ENCODE peak calls at places on chromosomes 11 and 22, in ten cellular contexts. C, R, A, J, N, B, Q, G, O and E are unnamed samples.

GRCh38 chr11:131684111-131685060 is 314.0 kb downstream of the NTM start:
- DNase-seq in C (no peak), R (no peak), A (no peak), J (no peak), N (no peak), B (no peak), Q (no peak), G (no peak), O (no peak), E (no peak)

GRCh38 chr22:22943521-22944267 is 56.1 kb downstream of the IGLL5 start:
- DNase-seq in C (no peak), R (no peak), A (no peak), J (no peak), N (no peak), B (no peak), Q (no peak), G (no peak), O (peak), E (no peak)

GRCh38 chr11:118366287-118366686 is 6.9 kb downstream of the UBE4A start:
- DNase-seq in C (no peak), R (no peak), A (no peak), J (no peak), N (no peak), B (no peak), Q (no peak), G (no peak), O (no peak), E (no peak)

GRCh38 chr11:73931039-73931645 is 19.7 kb upstream of the DNAJB13 start:
- DNase-seq in C (no peak), R (peak), A (no peak), J (peak), N (peak), B (no peak), Q (peak), G (no peak), O (peak), E (no peak)

GRCh38 chr11:74678041-74678440 is 53.2 kb downstream of the CHRDL2 start:
- DNase-seq in C (no peak), R (no peak), A (peak), J (no peak), N (no peak), B (no peak), Q (no peak), G (no peak), O (no peak), E (no peak)

GRCh38 chr22:36725366-36726006 is 21.9 kb upstream of the CACNG2 start:
- DNase-seq in C (peak), R (no peak), A (no peak), J (no peak), N (no peak), B (no peak), Q (no peak), G (no peak), O (no peak), E (no peak)

GRCh38 chr11:132278801-132279574 is 908.6 kb downstream of the NTM start:
- DNase-seq in C (no peak), R (peak), A (no peak), J (peak), N (peak), B (no peak), Q (no peak), G (peak), O (no peak), E (no peak)

GRCh38 chr22:26781591-26781990 is 124.2 kb downstream of the MIAT start:
- DNase-seq in C (no peak), R (no peak), A (no peak), J (no peak), N (no peak), B (no peak), Q (no peak), G (no peak), O (peak), E (no peak)

GRCh38 chr22:29503811-29504372 is 23.9 kb downstream of the NEFH start:
- DNase-seq in C (peak), R (peak), A (no peak), J (peak), N (peak), B (no peak), Q (no peak), G (peak), O (peak), E (no peak)

GRCh38 chr22:45007247-45007945 is 2.4 kb downstream of the PHF21B start:
- DNase-seq in C (no peak), R (peak), A (no peak), J (peak), N (no peak), B (no peak), Q (peak), G (no peak), O (peak), E (no peak)

GRCh38 chr11:111379500-111380136 is 543 bp upstream of the POU2AF1 start:
- DNase-seq in C (no peak), R (no peak), A (no peak), J (no peak), N (no peak), B (no peak), Q (no peak), G (no peak), O (no peak), E (no peak)

GRCh38 chr22:44144046-44144569 is 36.6 kb upstream of the PARVG start:
- DNase-seq in C (no peak), R (no peak), A (no peak), J (no peak), N (no peak), B (no peak), Q (no peak), G (no peak), O (no peak), E (no peak)

DNA sequence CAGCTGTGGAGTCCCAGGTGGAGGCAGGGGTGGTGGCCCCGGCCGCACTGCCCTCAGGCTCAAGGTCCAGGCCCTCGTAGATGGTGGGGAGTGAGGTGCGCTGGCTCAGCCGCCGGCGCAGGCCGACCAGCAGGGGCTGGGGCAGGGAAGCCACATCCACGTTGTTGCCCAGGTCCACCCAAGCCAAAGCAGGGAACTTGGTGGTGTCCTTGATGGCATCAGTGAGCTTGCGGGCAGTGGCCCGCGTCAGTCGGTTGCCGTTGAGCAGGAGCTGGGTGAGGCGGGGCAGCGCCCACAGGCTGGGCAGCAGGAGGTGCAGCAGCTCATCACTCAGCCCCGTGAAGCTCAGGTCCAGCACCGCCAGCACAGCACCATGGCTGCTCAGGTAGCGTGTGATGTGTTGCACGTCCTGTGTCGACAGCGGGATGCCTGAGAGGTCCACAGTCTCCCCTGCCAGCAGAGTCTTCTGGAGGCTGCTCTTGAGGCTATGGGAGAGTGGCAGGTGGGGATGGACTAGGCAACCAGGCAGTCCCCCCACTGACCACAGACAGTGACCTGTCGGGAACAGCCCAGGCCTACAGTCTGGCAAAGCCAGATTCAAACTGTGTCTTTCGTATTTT is 6.8 kb downstream of the LRRC75B start:
- DNase-seq in C (no peak), R (no peak), A (no peak), J (no peak), N (no peak), B (no peak), Q (no peak), G (no peak), O (no peak), E (no peak)
- TF ChIP-seq CTCF in C (no peak), R (no peak), A (no peak), J (no peak), N (no peak), B (no peak), Q (no peak), G (no peak), O (no peak), E (no peak)

GRCh38 chr11:32555885-32556284 is 27.7 kb upstream of the EIF3M start:
- DNase-seq in C (no peak), R (no peak), A (no peak), J (no peak), N (no peak), B (no peak), Q (no peak), G (no peak), O (no peak), E (no peak)

GRCh38 chr11:32562839-32563599 is 20.6 kb upstream of the EIF3M start:
- DNase-seq in C (no peak), R (peak), A (no peak), J (peak), N (peak), B (no peak), Q (peak), G (no peak), O (no peak), E (no peak)

GRCh38 chr11:32563600-32563959 is 20.1 kb upstream of the EIF3M start:
- DNase-seq in C (no peak), R (no peak), A (no peak), J (no peak), N (no peak), B (no peak), Q (no peak), G (no peak), O (no peak), E (no peak)

GRCh38 chr11:32566527-32566926 is 17.1 kb upstream of the EIF3M start:
- DNase-seq in C (no peak), R (no peak), A (no peak), J (peak), N (no peak), B (no peak), Q (no peak), G (no peak), O (no peak), E (no peak)

DNA sequence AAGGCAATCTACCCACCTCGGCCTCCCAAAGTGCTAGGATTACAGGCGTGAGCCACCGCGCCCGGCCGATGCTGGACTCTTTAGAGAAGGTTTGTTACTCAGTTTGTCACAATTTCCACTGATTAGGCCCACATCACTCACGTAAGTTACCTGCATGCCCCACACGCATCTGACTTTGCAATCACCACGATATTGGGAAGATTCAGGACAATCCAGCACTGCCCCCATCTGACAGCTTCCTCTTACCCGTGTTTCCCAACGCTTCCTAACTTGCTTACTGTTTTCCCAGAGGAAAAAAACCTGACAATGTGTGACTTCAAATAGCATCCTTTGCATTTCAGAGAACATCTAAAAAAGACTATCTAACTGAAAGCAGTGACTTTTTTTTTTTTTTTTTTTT is 21.8 kb upstream of the EIF3M start:
- DNase-seq in C (no peak), R (no peak), A (no peak), J (no peak), N (no peak), B (no peak), Q (no peak), G (no peak), O (no peak), E (no peak)
- TF ChIP-seq CTCF in C (no peak), R (no peak), A (no peak), J (no peak), N (no peak), B (no peak), Q (no peak), G (no peak), O (peak), E (no peak)

GRCh38 chr11:85935751-85936150 is 80.6 kb downstream of the CCDC83 start:
- DNase-seq in C (no peak), R (no peak), A (no peak), J (no peak), N (no peak), B (no peak), Q (no peak), G (no peak), O (no peak), E (no peak)
- TF ChIP-seq CTCF in C (no peak), R (no peak), A (no peak), J (no peak), N (no peak), B (no peak), Q (no peak), G (no peak), O (no peak), E (no peak)

GRCh38 chr11:3197044-3197715 is 21.4 kb downstream of the MRGPRG start:
- DNase-seq in C (no peak), R (no peak), A (no peak), J (no peak), N (no peak), B (no peak), Q (no peak), G (no peak), O (no peak), E (peak)

GRCh38 chr11:3193373-3194015 is 25.1 kb downstream of the MRGPRG start:
- DNase-seq in C (peak), R (no peak), A (no peak), J (no peak), N (no peak), B (no peak), Q (no peak), G (no peak), O (no peak), E (no peak)

GRCh38 chr11:3196161-3197043 is 22.2 kb downstream of the MRGPRG start:
- DNase-seq in C (peak), R (no peak), A (no peak), J (no peak), N (no peak), B (no peak), Q (no peak), G (no peak), O (no peak), E (no peak)

GRCh38 chr11:3194016-3194816 is 24.4 kb downstream of the MRGPRG start:
- DNase-seq in C (peak), R (no peak), A (no peak), J (no peak), N (no peak), B (no peak), Q (no peak), G (no peak), O (no peak), E (no peak)

GRCh38 chr11:3195251-3196160 is 23.1 kb downstream of the MRGPRG start:
- DNase-seq in C (peak), R (peak), A (no peak), J (no peak), N (peak), B (no peak), Q (peak), G (no peak), O (peak), E (peak)
- TF ChIP-seq CTCF in C (no peak), R (peak), A (no peak), J (peak), N (peak), B (no peak), Q (peak), G (peak), O (peak), E (no peak)